ENCODE peak calls at places on chromosome 5, in seven cellular contexts. A, P, S, Y, J, I and E are unnamed samples.

GRCh38 chr5:160534125-160534524 is 112.5 kb downstream of the PTTG1 start:
- DNase-seq in A (no peak), P (no peak), S (peak; percentile 19), Y (no peak), J (no peak), I (no peak), E (no peak)

GRCh38 chr5:179766021-179766725 is 27.6 kb upstream of the LTC4S start:
- DNase-seq in A (no peak), P (peak; percentile 29), S (no peak), Y (no peak), J (peak; percentile 44), I (peak; percentile 25), E (peak; percentile 61)

GRCh38 chr5:100796851-100797250 is 106.2 kb downstream of the ST8SIA4 start:
- DNase-seq in A (no peak), P (no peak), S (no peak), Y (no peak), J (no peak), I (no peak), E (no peak)

GRCh38 chr5:135761746-135762145 is 72.7 kb upstream of the SLC25A48 start:
- DNase-seq in A (no peak), P (no peak), S (no peak), Y (no peak), J (no peak), I (no peak), E (no peak)

GRCh38 chr5:119333421-119333851 is 22.4 kb upstream of the TNFAIP8 start:
- DNase-seq in A (no peak), P (no peak), S (no peak), Y (no peak), J (no peak), I (no peak), E (no peak)

GRCh38 chr5:151591144-151591819 is at the start of gene FAT2:
- DNase-seq in A (peak; percentile 80), P (no peak), S (no peak), Y (no peak), J (no peak), I (no peak), E (peak; percentile 34)

GRCh38 chr5:82952326-82952725 is 124.9 kb downstream of the TMEM167A start:
- DNase-seq in A (peak; percentile 20), P (peak; percentile 3), S (no peak), Y (no peak), J (no peak), I (peak; percentile 20), E (peak; percentile 85)

GRCh38 chr5:22779499-22779898 is 73.6 kb downstream of the CDH12 start:
- DNase-seq in A (no peak), P (no peak), S (no peak), Y (no peak), J (no peak), I (no peak), E (no peak)

GRCh38 chr5:172641359-172642045 is 439 bp downstream of the NEURL1B start:
- DNase-seq in A (no peak), P (peak; percentile 21), S (no peak), Y (no peak), J (no peak), I (no peak), E (no peak)

GRCh38 chr5:134603059-134603458 is 29.6 kb downstream of the SAR1B start:
- DNase-seq in A (no peak), P (peak; percentile 76), S (no peak), Y (no peak), J (peak; percentile 41), I (no peak), E (peak; percentile 63)

GRCh38 chr5:81091199-81091598 is 131.0 kb downstream of the RASGRF2 start:
- DNase-seq in A (no peak), P (no peak), S (no peak), Y (no peak), J (no peak), I (no peak), E (no peak)

GRCh38 chr5:135011355-135012032 is 22.5 kb downstream of the PITX1 start:
- DNase-seq in A (no peak), P (no peak), S (no peak), Y (no peak), J (no peak), I (no peak), E (no peak)

GRCh38 chr5:50441479-50441815 is 359 bp upstream of the EMB start:
- DNase-seq in A (peak; percentile 3), P (no peak), S (no peak), Y (no peak), J (no peak), I (no peak), E (no peak)

GRCh38 chr5:84303315-84303714 is 81.4 kb downstream of the EDIL3 start:
- DNase-seq in A (no peak), P (no peak), S (no peak), Y (no peak), J (peak; percentile 32), I (no peak), E (peak; percentile 70)

GRCh38 chr5:145912019-145912418 is 24.4 kb upstream of the SH3RF2 start:
- DNase-seq in A (no peak), P (no peak), S (no peak), Y (no peak), J (no peak), I (no peak), E (no peak)

GRCh38 chr5:44935871-44936270 is 127.1 kb downstream of the MRPS30 start:
- DNase-seq in A (no peak), P (no peak), S (no peak), Y (no peak), J (no peak), I (no peak), E (peak; percentile 25)

GRCh38 chr5:95859327-95860060 is 37.0 kb upstream of the GLRX start:
- DNase-seq in A (no peak), P (no peak), S (no peak), Y (no peak), J (peak; percentile 92), I (peak; percentile 37), E (peak; percentile 90)

GRCh38 chr5:67795781-67796477 is 419.6 kb upstream of the PIK3R1 start:
- DNase-seq in A (no peak), P (peak; percentile 46), S (no peak), Y (no peak), J (no peak), I (no peak), E (no peak)

GRCh38 chr5:43663916-43664315 is 60.9 kb downstream of the NNT start:
- DNase-seq in A (no peak), P (no peak), S (no peak), Y (no peak), J (no peak), I (no peak), E (no peak)

GRCh38 chr5:175202461-175203065 is 241.4 kb downstream of the DRD1 start:
- DNase-seq in A (no peak), P (peak; percentile 39), S (no peak), Y (no peak), J (peak; percentile 3), I (no peak), E (peak; percentile 94)

GRCh38 chr5:115842089-115842881 is 550 bp downstream of the AP3S1 start:
- DNase-seq in A (peak; percentile 60), P (peak; percentile 75), S (peak; percentile 83), Y (no peak), J (peak; percentile 63), I (peak; percentile 75), E (peak; percentile 71)

GRCh38 chr5:80211292-80211691 is 44.6 kb downstream of the SERINC5 start:
- DNase-seq in A (no peak), P (no peak), S (no peak), Y (no peak), J (no peak), I (no peak), E (no peak)

GRCh38 chr5:32936329-32936728 is 225.2 kb downstream of the NPR3 start:
- DNase-seq in A (no peak), P (peak; percentile 12), S (no peak), Y (no peak), J (no peak), I (no peak), E (peak; percentile 57)

GRCh38 chr5:143148461-143149170 is 254.9 kb downstream of the NR3C1 start:
- DNase-seq in A (no peak), P (no peak), S (no peak), Y (no peak), J (peak; percentile 74), I (peak; percentile 57), E (no peak)

GRCh38 chr5:172852490-172853354 is 18.7 kb downstream of the ERGIC1 start:
- DNase-seq in A (no peak), P (peak; percentile 52), S (no peak), Y (no peak), J (no peak), I (peak; percentile 36), E (no peak)

GRCh38 chr5:139021346-139021745 is 146.2 kb upstream of the LRRTM2 start:
- DNase-seq in A (no peak), P (no peak), S (no peak), Y (no peak), J (no peak), I (no peak), E (no peak)